ENCODE peak calls at places on chromosomes 7 and 10, in six cellular contexts. G, W, U, V, O and Y are unnamed samples.

GRCh38 chr7:103915958-103916357 is 73.5 kb downstream of the RELN start:
- DNase-seq in G (peak), W (no peak), U (no peak), V (no peak), O (no peak), Y (no peak)

GRCh38 chr7:2523941-2524807 is 4.6 kb downstream of the LFNG start:
- DNase-seq in G (peak), W (peak), U (peak), V (peak), O (peak), Y (peak)

GRCh38 chr10:43079823-43080222 is 3.0 kb downstream of the RET start:
- DNase-seq in G (no peak), W (no peak), U (no peak), V (no peak), O (no peak), Y (peak)

GRCh38 chr10:1403508-1404230 is 333.7 kb downstream of the ADARB2 start:
- DNase-seq in G (no peak), W (peak), U (no peak), V (no peak), O (no peak), Y (no peak)

GRCh38 chr10:43131906-43132305 is 6.3 kb upstream of the CSGALNACT2 start:
- DNase-seq in G (no peak), W (no peak), U (no peak), V (no peak), O (peak), Y (no peak)

GRCh38 chr10:47406870-47407648 is 23.0 kb upstream of the ZNF488 start:
- DNase-seq in G (peak), W (peak), U (no peak), V (no peak), O (no peak), Y (no peak)

GRCh38 chr10:133399123-133399601 is 5.2 kb downstream of the MTG1 start:
- DNase-seq in G (no peak), W (peak), U (no peak), V (no peak), O (peak), Y (no peak)

GRCh38 chr7:104179178-104179577 is 28.6 kb downstream of the ORC5 start:
- DNase-seq in G (peak), W (no peak), U (no peak), V (no peak), O (no peak), Y (no peak)

GRCh38 chr7:37643876-37644275 is 39.7 kb upstream of the GPR141 start:
- DNase-seq in G (peak), W (no peak), U (no peak), V (no peak), O (no peak), Y (no peak)

GRCh38 chr7:111107989-111108388 is 17.1 kb downstream of the LRRN3 start:
- DNase-seq in G (no peak), W (no peak), U (no peak), V (peak), O (peak), Y (no peak)

GRCh38 chr7:112982441-112983063 is 104.1 kb downstream of the GPR85 start:
- DNase-seq in G (no peak), W (no peak), U (no peak), V (no peak), O (no peak), Y (no peak)

GRCh38 chr7:112987171-112987570 is 99.5 kb downstream of the GPR85 start:
- DNase-seq in G (no peak), W (no peak), U (no peak), V (no peak), O (no peak), Y (no peak)

GRCh38 chr7:112986256-112987031 is 100.2 kb downstream of the GPR85 start:
- DNase-seq in G (no peak), W (no peak), U (no peak), V (no peak), O (no peak), Y (no peak)

GRCh38 chr7:112981966-112982365 is 104.7 kb downstream of the GPR85 start:
- DNase-seq in G (no peak), W (no peak), U (no peak), V (no peak), O (no peak), Y (no peak)

GRCh38 chr7:112985377-112985987 is 101.1 kb downstream of the GPR85 start:
- DNase-seq in G (no peak), W (no peak), U (no peak), V (no peak), O (no peak), Y (no peak)
- TF ChIP-seq POLR2A in G (no peak), W (no peak), U (no peak), V (no peak), O (no peak), Y (no peak)

GRCh38 chr10:100519321-100520051 is at the start of gene SEC31B:
- DNase-seq in G (no peak), W (peak), U (no peak), V (peak), O (peak), Y (peak)

GRCh38 chr10:100520811-100521210 is 1.1 kb upstream of the SEC31B start:
- DNase-seq in G (no peak), W (no peak), U (no peak), V (no peak), O (no peak), Y (no peak)

GRCh38 chr10:100522107-100522811 is 2.6 kb upstream of the SEC31B start:
- DNase-seq in G (no peak), W (no peak), U (no peak), V (no peak), O (no peak), Y (no peak)

GRCh38 chr10:100518761-100519241 is 860 bp downstream of the SEC31B start:
- DNase-seq in G (peak), W (peak), U (peak), V (peak), O (peak), Y (peak)

GRCh38 chr10:100522945-100523344 is 3.3 kb upstream of the SEC31B start:
- DNase-seq in G (no peak), W (no peak), U (no peak), V (peak), O (no peak), Y (no peak)
- TF ChIP-seq POLR2A in G (no peak), W (no peak), U (no peak), V (no peak), O (no peak), Y (no peak)

GRCh38 chr7:98278936-98279335 is 2.5 kb upstream of the BRI3 start:
- DNase-seq in G (no peak), W (no peak), U (no peak), V (no peak), O (no peak), Y (no peak)

GRCh38 chr7:98282727-98283126 is 1.2 kb downstream of the BRI3 start:
- DNase-seq in G (no peak), W (no peak), U (no peak), V (no peak), O (no peak), Y (no peak)

GRCh38 chr7:98281757-98282652 is 519 bp downstream of the BRI3 start:
- DNase-seq in G (no peak), W (peak), U (peak), V (peak), O (peak), Y (no peak)

GRCh38 chr7:98280296-98280695 is 1.2 kb upstream of the BRI3 start:
- DNase-seq in G (no peak), W (no peak), U (no peak), V (no peak), O (no peak), Y (no peak)

DNA sequence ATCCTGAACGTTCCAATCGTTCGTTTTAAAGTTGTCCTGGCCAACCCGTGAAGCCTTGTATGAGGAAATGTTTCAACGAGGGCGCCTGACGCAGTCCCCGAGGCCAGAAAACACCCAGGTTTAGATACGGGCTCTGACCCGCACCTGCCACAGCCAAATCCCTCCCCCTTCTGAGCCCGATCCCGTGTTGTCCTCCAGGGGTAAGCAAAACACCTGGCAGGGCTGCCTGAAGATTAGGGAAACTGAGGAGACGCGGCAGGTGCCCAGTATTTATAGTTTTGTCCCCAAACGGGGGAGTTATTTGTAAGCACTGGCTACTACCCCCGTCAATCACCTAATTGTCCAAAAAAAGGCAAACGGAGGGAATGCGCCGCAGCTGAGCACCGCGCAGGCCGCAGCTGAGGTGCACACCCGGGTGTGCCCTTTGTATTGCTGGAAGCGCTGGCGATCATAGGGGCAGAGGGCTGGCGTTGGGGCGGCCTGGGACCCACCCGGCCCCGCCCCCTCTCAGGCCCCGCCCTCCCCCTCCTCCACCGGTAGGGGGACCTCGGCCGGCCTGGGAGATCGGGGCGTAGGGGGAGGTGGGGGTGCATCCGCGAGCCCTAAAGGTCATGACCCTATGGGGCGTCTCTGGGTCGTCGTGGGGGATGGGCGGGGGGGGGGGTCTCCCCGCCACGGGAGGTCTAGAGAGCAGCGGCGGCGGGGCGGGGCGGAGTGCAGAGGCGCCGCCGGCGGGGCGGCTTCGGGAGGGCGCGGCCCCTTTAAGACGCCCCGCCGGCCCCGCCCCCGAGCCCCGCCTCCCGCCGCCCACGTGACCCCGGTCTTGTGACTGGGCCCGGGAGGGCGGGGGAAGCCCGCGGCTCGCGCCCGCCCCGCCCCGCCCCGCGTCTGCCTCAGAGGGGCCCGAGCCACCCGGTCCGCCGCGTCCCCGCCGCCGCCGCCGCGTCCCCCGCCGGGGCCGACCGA is at the start of gene BRI3:
- DNase-seq in G (peak), W (peak), U (peak), V (peak), O (peak), Y (peak)
- TF ChIP-seq POLR2A in G (peak), W (no peak), U (no peak), V (peak), O (peak), Y (peak)

DNA sequence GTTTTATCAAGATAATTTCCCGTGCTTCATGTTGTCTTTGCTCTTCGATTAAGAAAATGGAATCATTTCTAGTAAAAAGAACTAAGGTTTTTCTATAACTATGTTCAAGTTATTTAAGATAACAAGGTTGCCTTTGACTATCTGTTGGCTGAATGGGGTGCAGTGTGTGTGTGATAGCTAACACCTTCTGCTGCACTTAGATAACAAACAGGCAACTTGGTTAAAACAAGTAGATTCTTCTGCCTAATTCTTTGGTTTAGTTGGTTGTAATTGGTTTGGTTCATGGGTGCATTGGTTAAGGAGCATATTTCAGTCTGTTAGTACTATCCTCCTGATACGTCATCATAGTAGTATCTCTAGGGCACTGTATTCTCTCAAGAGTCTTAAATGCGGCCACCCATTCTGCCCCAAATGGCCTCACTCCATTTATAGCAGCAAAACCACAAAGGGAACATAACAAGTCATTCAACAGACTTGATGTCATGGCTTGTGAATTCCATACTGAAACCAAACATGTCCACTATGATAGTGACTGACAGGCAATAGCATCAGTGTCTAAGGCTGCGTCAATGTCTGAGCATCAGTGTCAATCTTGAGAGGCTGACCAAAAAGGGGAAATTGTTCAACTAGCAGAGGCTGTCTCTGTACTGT is 55.7 kb downstream of the CCDC3 start:
- DNase-seq in G (no peak), W (no peak), U (no peak), V (no peak), O (no peak), Y (no peak)
- TF ChIP-seq POLR2A in G (no peak), W (no peak), U (no peak), V (no peak), O (no peak), Y (no peak)

GRCh38 chr7:6637544-6638229 is 569 bp downstream of the ZNF316 start:
- DNase-seq in G (peak), W (no peak), U (no peak), V (no peak), O (no peak), Y (peak)

GRCh38 chr7:6634021-6634420 is 3.1 kb upstream of the ZNF316 start:
- DNase-seq in G (no peak), W (no peak), U (no peak), V (no peak), O (no peak), Y (no peak)

GRCh38 chr7:6639032-6639431 is 1.9 kb downstream of the ZNF316 start:
- DNase-seq in G (no peak), W (no peak), U (no peak), V (no peak), O (no peak), Y (no peak)

GRCh38 chr7:6639627-6640026 is 2.5 kb downstream of the ZNF316 start:
- DNase-seq in G (no peak), W (no peak), U (no peak), V (no peak), O (no peak), Y (peak)

GRCh38 chr7:6636741-6637543 is at the start of gene ZNF316:
- DNase-seq in G (peak), W (peak), U (no peak), V (peak), O (peak), Y (peak)
- TF ChIP-seq POLR2A in G (peak), W (no peak), U (no peak), V (peak), O (peak), Y (no peak)

GRCh38 chr7:121080257-121080912 is 91.9 kb downstream of the CPED1 start:
- DNase-seq in G (no peak), W (no peak), U (no peak), V (no peak), O (no peak), Y (no peak)
- TF ChIP-seq POLR2A in G (no peak), W (no peak), U (no peak), V (no peak), O (no peak), Y (no peak)

DNA sequence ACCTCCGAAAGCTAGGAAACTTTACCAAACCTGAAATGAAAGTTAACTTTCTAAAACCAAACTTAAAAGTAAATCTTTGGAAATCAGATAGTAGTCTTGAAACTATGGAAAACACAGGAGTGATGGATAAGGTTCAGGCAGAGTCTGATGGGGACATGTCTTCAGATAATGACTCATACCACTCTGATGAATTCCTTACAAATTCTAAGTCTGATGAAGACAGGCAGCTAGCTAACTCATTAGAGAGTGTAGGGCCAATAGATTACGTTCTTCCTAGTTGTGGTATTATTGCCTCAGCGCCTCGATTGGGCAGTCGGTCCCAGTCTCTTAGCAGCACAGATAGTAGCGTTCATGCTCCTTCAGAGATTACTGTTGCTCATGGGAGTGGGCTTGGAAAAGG is 45.9 kb downstream of the MCMBP start:
- DNase-seq in G (no peak), W (no peak), U (no peak), V (no peak), O (no peak), Y (no peak)
- TF ChIP-seq POLR2A in G (no peak), W (no peak), U (no peak), V (no peak), O (no peak), Y (no peak)

GRCh38 chr10:14959221-14960057 is at the start of gene MEIG1:
- DNase-seq in G (peak), W (peak), U (peak), V (peak), O (peak), Y (peak)
- TF ChIP-seq POLR2A in G (peak), W (no peak), U (peak), V (peak), O (peak), Y (peak)